ENCODE peak calls at places on chromosomes 3 and 15, in six cellular contexts. W, N, V, F, X and P are unnamed samples.

GRCh38 chr15:31133890-31134289 is 32.4 kb upstream of the TRPM1 start:
- DNase-seq in F (no peak), V (no peak), N (no peak), X (no peak), W (no peak), P (no peak)

GRCh38 chr15:85155360-85155759 is 173.7 kb downstream of the PDE8A start:
- DNase-seq in V (no peak), W (no peak), X (no peak), F (no peak), N (no peak), P (no peak)

GRCh38 chr3:52210550-52211046 is 12.6 kb downstream of the ALAS1 start:
- DNase-seq in X (peak; percentile 18), N (peak; percentile 48), V (no peak), W (no peak), F (no peak), P (no peak)

GRCh38 chr15:98682992-98683701 is 34.8 kb downstream of the IGF1R start:
- DNase-seq in N (peak; percentile 36), W (no peak), X (no peak), V (no peak), F (peak; percentile 86), P (no peak)

GRCh38 chr3:148439254-148439822 is 258.4 kb upstream of the AGTR1 start:
- DNase-seq in F (no peak), W (no peak), X (no peak), N (no peak), V (no peak), P (no peak)

GRCh38 chr3:121566773-121567172 is 976 bp upstream of the ARGFX start:
- DNase-seq in X (no peak), F (no peak), W (no peak), N (no peak), V (no peak), P (no peak)

GRCh38 chr3:72077473-72078259 is 292.7 kb upstream of the PROK2 start:
- DNase-seq in V (no peak), N (no peak), W (no peak), X (no peak), F (no peak), P (peak; percentile 86)

GRCh38 chr15:55590788-55591187 is 2.6 kb upstream of the PYGO1 start:
- DNase-seq in X (no peak), N (no peak), F (no peak), V (no peak), W (no peak), P (no peak)

GRCh38 chr3:15647629-15648167 is 46.2 kb downstream of the BTD start:
- DNase-seq in W (no peak), X (peak; percentile 38), N (peak; percentile 97), V (no peak), F (peak; percentile 86), P (peak; percentile 82)

GRCh38 chr3:105647047-105647446 is 221.8 kb downstream of the CBLB start:
- DNase-seq in W (no peak), N (peak; percentile 90), V (no peak), F (peak; percentile 89), X (peak; percentile 47), P (no peak)

GRCh38 chr15:48683991-48684765 is 38.7 kb upstream of the FBN1 start:
- DNase-seq in W (no peak), F (peak; percentile 65), X (no peak), V (no peak), N (no peak), P (no peak)

GRCh38 chr15:49308686-49309085 is 114.4 kb upstream of the FGF7 start:
- DNase-seq in N (no peak), X (no peak), V (no peak), F (no peak), W (no peak), P (no peak)

GRCh38 chr15:39300451-39301153 is 280.3 kb upstream of the THBS1 start:
- DNase-seq in N (peak; percentile 64), F (peak; percentile 49), W (no peak), X (no peak), V (no peak), P (no peak)

GRCh38 chr3:136196064-136196400 is at the start of gene MSL2:
- DNase-seq in F (no peak), V (peak; percentile 96), X (no peak), N (no peak), W (no peak), P (no peak)

GRCh38 chr15:74144153-74144775 is 13.9 kb downstream of the ISLR2 start:
- DNase-seq in N (no peak), V (no peak), X (no peak), F (no peak), W (no peak), P (no peak)

GRCh38 chr3:71031151-71031550 is 552.4 kb downstream of the FOXP1 start:
- DNase-seq in N (no peak), X (no peak), V (no peak), W (no peak), F (no peak), P (no peak)

GRCh38 chr3:180743813-180744212 is 64.5 kb upstream of the CCDC39 start:
- DNase-seq in W (no peak), X (no peak), N (no peak), V (no peak), F (no peak), P (no peak)

GRCh38 chr3:30768703-30769550 is 125.5 kb downstream of the GADL1 start:
- DNase-seq in X (peak; percentile 47), W (peak; percentile 9), F (peak; percentile 32), N (peak; percentile 74), V (no peak), P (peak; percentile 73)

GRCh38 chr15:95286911-95287769 is 1043.4 kb upstream of the NR2F2 start:
- DNase-seq in V (no peak), F (no peak), X (no peak), W (no peak), N (no peak), P (no peak)

GRCh38 chr3:66297917-66298316 is 77.1 kb downstream of the SLC25A26 start:
- DNase-seq in N (peak; percentile 82), F (peak; percentile 1), V (no peak), X (no peak), W (no peak), P (no peak)

GRCh38 chr3:170967682-170968081 is 58.8 kb downstream of the SLC2A2 start:
- DNase-seq in X (no peak), F (no peak), V (no peak), W (no peak), N (no peak), P (no peak)

GRCh38 chr15:77021803-77022381 is 27.0 kb downstream of the PSTPIP1 start:
- DNase-seq in N (peak; percentile 31), W (no peak), F (no peak), V (no peak), X (peak; percentile 39), P (no peak)

GRCh38 chr3:169232863-169233262 is 430.6 kb downstream of the MECOM start:
- DNase-seq in F (no peak), N (peak; percentile 81), V (no peak), W (no peak), X (no peak), P (no peak)

GRCh38 chr15:81407679-81408078 is 33.7 kb upstream of the TMC3 start:
- DNase-seq in F (no peak), V (no peak), N (no peak), X (no peak), W (no peak), P (no peak)

GRCh38 chr3:128969993-128970740 is 23.7 kb downstream of the CFAP92 start:
- DNase-seq in V (no peak), W (no peak), N (peak; percentile 65), F (no peak), X (peak; percentile 25), P (peak; percentile 73)

GRCh38 chr15:65286069-65286703 is 497 bp downstream of the PARP16 start:
- DNase-seq in X (peak; percentile 72), V (peak; percentile 92), W (no peak), N (peak; percentile 16), F (peak; percentile 48), P (peak; percentile 44)

GRCh38 chr3:71057526-71057894 is 526.0 kb downstream of the FOXP1 start:
- DNase-seq in V (no peak), N (peak; percentile 40), W (no peak), F (peak; percentile 89), X (peak; percentile 58), P (no peak)

GRCh38 chr3:38154625-38155255 is 10.6 kb upstream of the OXSR1 start:
- DNase-seq in X (no peak), F (peak; percentile 67), W (no peak), V (no peak), N (no peak), P (no peak)

GRCh38 chr3:58237940-58238681 is 519 bp downstream of the ABHD6 start:
- DNase-seq in N (peak; percentile 22), V (peak; percentile 90), W (no peak), F (peak; percentile 7), X (peak; percentile 65), P (peak; percentile 66)

GRCh38 chr3:50205719-50206276 is 727 bp downstream of the SLC38A3 start:
- DNase-seq in F (no peak), N (no peak), X (peak; percentile 40), W (no peak), V (peak; percentile 85), P (no peak)

GRCh38 chr15:88299502-88299901 is 43.0 kb upstream of the NTRK3 start:
- DNase-seq in W (no peak), X (no peak), F (no peak), V (no peak), N (no peak), P (no peak)

GRCh38 chr15:67701669-67702068 is 123.6 kb upstream of the SKOR1 start:
- DNase-seq in N (peak; percentile 51), W (no peak), F (no peak), X (no peak), V (no peak), P (no peak)

GRCh38 chr15:55289011-55289572 is 521 bp downstream of the RAB27A start:
- DNase-seq in X (peak; percentile 49), N (peak; percentile 47), V (peak; percentile 29), W (no peak), F (peak; percentile 42), P (peak; percentile 24)

DNA sequence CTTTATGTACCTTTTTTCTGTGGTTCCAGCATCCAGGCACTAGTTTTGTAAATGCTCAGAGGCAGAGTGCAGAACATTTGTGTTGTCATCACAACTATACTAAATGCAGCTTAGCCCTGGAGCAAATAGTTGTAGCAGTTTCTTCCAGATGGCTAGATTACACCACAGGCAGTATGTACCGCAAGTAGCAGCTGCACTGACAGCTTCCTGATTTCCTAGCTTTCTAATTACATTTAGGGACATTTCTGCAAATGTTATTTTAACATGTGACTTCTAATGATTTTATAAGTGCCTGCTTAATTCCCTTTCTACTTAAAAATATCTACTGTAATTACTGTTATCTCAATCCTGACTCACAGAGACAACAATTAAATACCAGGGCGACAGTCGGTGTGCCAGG is 106.5 kb downstream of the NR2E3 start:
- DNase-seq in F (no peak), N (no peak), X (peak; percentile 12), V (no peak), W (no peak), P (no peak)
- H3K4me3 ChIP-seq in F (no peak overlapping the region), N (no peak overlapping the region), X (no peak overlapping the region), V (no peak overlapping the region), W (no peak overlapping the region), P (no peak overlapping the region)

GRCh38 chr3:141052570-141053069 is 1.5 kb downstream of the SPSB4 start:
- DNase-seq in V (peak; percentile 78), N (no peak), W (no peak), X (no peak), F (no peak), P (no peak)
- H3K4me3 ChIP-seq in V (peak overlapping the region; percentile 47), N (no peak overlapping the region), W (peak overlapping the region; percentile 71), X (no peak overlapping the region), F (no peak overlapping the region), P (no peak overlapping the region)

GRCh38 chr3:188947983-188948657 is 223.7 kb upstream of the TPRG1 start:
- DNase-seq in N (peak; percentile 98), W (peak; percentile 93), V (peak; percentile 90), F (peak; percentile 79), X (peak; percentile 93), P (no peak)
- H3K4me3 ChIP-seq in N (peak overlapping the region; percentile 58), W (peak overlapping the region; percentile 73), V (peak overlapping the region; percentile 44), F (peak overlapping the region; percentile 47), X (no peak overlapping the region), P (no peak overlapping the region)

GRCh38 chr3:53253707-53254106 is 2.1 kb downstream of the TKT start:
- DNase-seq in X (no peak), N (no peak), F (no peak), W (no peak), V (no peak), P (no peak)
- H3K4me3 ChIP-seq in X (no peak overlapping the region), N (peak overlapping the region; percentile 98), F (peak overlapping the region; percentile 94), W (peak overlapping the region; percentile 79), V (peak overlapping the region; percentile 99), P (peak overlapping the region; percentile 95)